ENCODE peak calls at places on chromosomes 13 and 19, in five cellular contexts. One of them, this sample, is unnamed.

GRCh38 chr13:43664700-43665191 is 122.0 kb downstream of the ENOX1 start:
- DNase-seq in activated T-cell treated with anti-CD3 and anti-CD28 coated beads for 1 hour: no peak
- DNase-seq in T-helper 9 cell: no peak
- DNase-seq in C1 segment of cervical spinal cord: no peak
- DNase-seq in mesothelial cell of epicardium: no peak
- DNase-seq in this sample: no peak

GRCh38 chr19:35155441-35155840 is 906 bp downstream of the FXYD5 start:
- DNase-seq in mesothelial cell of epicardium: no peak
- DNase-seq in activated T-cell treated with anti-CD3 and anti-CD28 coated beads for 1 hour: no peak
- DNase-seq in C1 segment of cervical spinal cord: no peak
- DNase-seq in T-helper 9 cell: no peak
- DNase-seq in this sample: no peak

GRCh38 chr19:7159105-7159933 is 89.8 kb downstream of the ZNF557 start:
- DNase-seq in activated T-cell treated with anti-CD3 and anti-CD28 coated beads for 1 hour: no peak
- DNase-seq in T-helper 9 cell: no peak
- DNase-seq in C1 segment of cervical spinal cord: no peak
- DNase-seq in mesothelial cell of epicardium: no peak
- DNase-seq in this sample: no peak

GRCh38 chr19:49863254-49863934 is 4.0 kb downstream of the PNKP start:
- DNase-seq in T-helper 9 cell: no peak
- DNase-seq in C1 segment of cervical spinal cord: no peak
- DNase-seq in activated T-cell treated with anti-CD3 and anti-CD28 coated beads for 1 hour: no peak
- DNase-seq in mesothelial cell of epicardium: no peak
- DNase-seq in this sample: no peak

GRCh38 chr13:83215627-83216026 is 666.6 kb downstream of the SLITRK1 start:
- DNase-seq in T-helper 9 cell: no peak
- DNase-seq in activated T-cell treated with anti-CD3 and anti-CD28 coated beads for 1 hour: no peak
- DNase-seq in C1 segment of cervical spinal cord: no peak
- DNase-seq in mesothelial cell of epicardium: no peak
- DNase-seq in this sample: no peak

GRCh38 chr19:39413903-39414608 is 1.6 kb downstream of the PLEKHG2 start:
- DNase-seq in C1 segment of cervical spinal cord: no peak
- DNase-seq in activated T-cell treated with anti-CD3 and anti-CD28 coated beads for 1 hour: no peak
- DNase-seq in mesothelial cell of epicardium: no peak
- DNase-seq in T-helper 9 cell: no peak
- DNase-seq in this sample: no peak

GRCh38 chr13:48772908-48773307 is 119.2 kb downstream of the CYSLTR2 start:
- DNase-seq in mesothelial cell of epicardium: no peak
- DNase-seq in T-helper 9 cell: no peak
- DNase-seq in C1 segment of cervical spinal cord: no peak
- DNase-seq in activated T-cell treated with anti-CD3 and anti-CD28 coated beads for 1 hour: no peak
- DNase-seq in this sample: no peak

GRCh38 chr19:15441317-15441716 is 8.4 kb downstream of the WIZ start:
- DNase-seq in mesothelial cell of epicardium: no peak
- DNase-seq in activated T-cell treated with anti-CD3 and anti-CD28 coated beads for 1 hour: no peak
- DNase-seq in T-helper 9 cell: no peak
- DNase-seq in C1 segment of cervical spinal cord: no peak
- DNase-seq in this sample: no peak

GRCh38 chr19:7605490-7606222 is 10.0 kb downstream of the CAMSAP3 start:
- DNase-seq in mesothelial cell of epicardium: no peak
- DNase-seq in activated T-cell treated with anti-CD3 and anti-CD28 coated beads for 1 hour: no peak
- DNase-seq in C1 segment of cervical spinal cord: no peak
- DNase-seq in T-helper 9 cell: no peak
- DNase-seq in this sample: no peak

GRCh38 chr13:87810391-87810801 is 139.2 kb downstream of the SLITRK5 start:
- DNase-seq in activated T-cell treated with anti-CD3 and anti-CD28 coated beads for 1 hour: no peak
- DNase-seq in C1 segment of cervical spinal cord: no peak
- DNase-seq in mesothelial cell of epicardium: no peak
- DNase-seq in T-helper 9 cell: no peak
- DNase-seq in this sample: no peak

GRCh38 chr13:52162279-52163101 is 3.1 kb upstream of the NEK3 start:
- DNase-seq in activated T-cell treated with anti-CD3 and anti-CD28 coated beads for 1 hour: no peak
- DNase-seq in T-helper 9 cell: no peak
- DNase-seq in mesothelial cell of epicardium: no peak
- DNase-seq in C1 segment of cervical spinal cord: no peak
- DNase-seq in this sample: no peak

GRCh38 chr19:43470288-43470687 is 4.9 kb upstream of the LYPD3 start:
- DNase-seq in mesothelial cell of epicardium: no peak
- DNase-seq in T-helper 9 cell: peak
- DNase-seq in activated T-cell treated with anti-CD3 and anti-CD28 coated beads for 1 hour: peak
- DNase-seq in C1 segment of cervical spinal cord: no peak
- DNase-seq in this sample: no peak

GRCh38 chr19:29529646-29530548 is 4.1 kb downstream of the VSTM2B start:
- DNase-seq in T-helper 9 cell: no peak
- DNase-seq in C1 segment of cervical spinal cord: no peak
- DNase-seq in mesothelial cell of epicardium: no peak
- DNase-seq in activated T-cell treated with anti-CD3 and anti-CD28 coated beads for 1 hour: no peak
- DNase-seq in this sample: no peak

GRCh38 chr13:113837554-113838355 is 26.1 kb downstream of the GAS6 start:
- DNase-seq in activated T-cell treated with anti-CD3 and anti-CD28 coated beads for 1 hour: no peak
- DNase-seq in T-helper 9 cell: no peak
- DNase-seq in mesothelial cell of epicardium: no peak
- DNase-seq in C1 segment of cervical spinal cord: peak
- DNase-seq in this sample: no peak

GRCh38 chr19:17842663-17843313 is 5.0 kb downstream of the JAK3 start:
- DNase-seq in T-helper 9 cell: no peak
- DNase-seq in activated T-cell treated with anti-CD3 and anti-CD28 coated beads for 1 hour: no peak
- DNase-seq in mesothelial cell of epicardium: no peak
- DNase-seq in C1 segment of cervical spinal cord: no peak
- DNase-seq in this sample: no peak

GRCh38 chr13:19185086-19185864 is 3.7 kb upstream of the TUBA3C start:
- DNase-seq in mesothelial cell of epicardium: no peak
- DNase-seq in activated T-cell treated with anti-CD3 and anti-CD28 coated beads for 1 hour: no peak
- DNase-seq in C1 segment of cervical spinal cord: no peak
- DNase-seq in T-helper 9 cell: no peak
- DNase-seq in this sample: no peak

GRCh38 chr13:43698743-43699142 is 88.0 kb downstream of the ENOX1 start:
- DNase-seq in C1 segment of cervical spinal cord: no peak
- DNase-seq in T-helper 9 cell: no peak
- DNase-seq in activated T-cell treated with anti-CD3 and anti-CD28 coated beads for 1 hour: no peak
- DNase-seq in mesothelial cell of epicardium: no peak
- DNase-seq in this sample: no peak

GRCh38 chr13:40576369-40576768 is 90.1 kb downstream of the FOXO1 start:
- DNase-seq in activated T-cell treated with anti-CD3 and anti-CD28 coated beads for 1 hour: no peak
- DNase-seq in C1 segment of cervical spinal cord: no peak
- DNase-seq in T-helper 9 cell: no peak
- DNase-seq in mesothelial cell of epicardium: no peak
- DNase-seq in this sample: no peak

GRCh38 chr19:33064778-33065550 is at the start of gene RHPN2:
- DNase-seq in activated T-cell treated with anti-CD3 and anti-CD28 coated beads for 1 hour: peak
- DNase-seq in C1 segment of cervical spinal cord: no peak
- DNase-seq in mesothelial cell of epicardium: peak
- DNase-seq in T-helper 9 cell: peak
- DNase-seq in this sample: peak

GRCh38 chr19:35095667-35096368 is 19.8 kb upstream of the FXYD3 start:
- DNase-seq in activated T-cell treated with anti-CD3 and anti-CD28 coated beads for 1 hour: no peak
- DNase-seq in T-helper 9 cell: no peak
- DNase-seq in C1 segment of cervical spinal cord: no peak
- DNase-seq in mesothelial cell of epicardium: no peak
- DNase-seq in this sample: no peak